ENCODE peak calls at places on chromosome 11, in nine cellular contexts. Q, N, R, J, Y, S, V, U and M are unnamed samples. For H3K9me3, the result is how much of the 10 kb centered on the place peaks cover.

GRCh38 chr11:63290285-63290684 is 46.9 kb upstream of the SLC22A25 start:
- DNase-seq in N (no peak), Q (no peak), J (no peak), R (no peak), V (no peak), U (no peak), S (no peak), Y (no peak), M (no peak)

GRCh38 chr11:30128269-30128932 is 102.4 kb upstream of the FSHB start:
- DNase-seq in S (no peak), N (no peak), U (no peak), Q (peak), V (peak), J (no peak), R (no peak), Y (no peak), M (no peak)

GRCh38 chr11:44032304-44033085 is 15.3 kb upstream of the ACCSL start:
- DNase-seq in R (no peak), U (peak), J (no peak), N (peak), S (peak), V (peak), Y (peak), Q (no peak), M (no peak)

GRCh38 chr11:16963316-16963876 is 50.8 kb downstream of the PLEKHA7 start:
- DNase-seq in N (no peak), U (no peak), Q (no peak), Y (no peak), V (no peak), J (no peak), R (no peak), S (no peak), M (no peak)

GRCh38 chr11:43419460-43419859 is 60.7 kb downstream of the TTC17 start:
- DNase-seq in S (no peak), N (no peak), R (peak), J (peak), Q (peak), U (no peak), Y (no peak), V (peak), M (no peak)

GRCh38 chr11:44357734-44358133 is 47.8 kb upstream of the ALX4 start:
- DNase-seq in S (no peak), Y (no peak), U (no peak), R (no peak), N (no peak), Q (peak), J (no peak), V (no peak), M (no peak)

GRCh38 chr11:44244649-44245308 is 65.2 kb downstream of the ALX4 start:
- DNase-seq in S (no peak), U (no peak), J (no peak), N (no peak), Q (no peak), R (no peak), V (peak), Y (no peak), M (no peak)

GRCh38 chr11:122852071-122852831 is 14.0 kb downstream of the CRTAM start:
- DNase-seq in R (no peak), Y (no peak), V (peak), N (no peak), S (no peak), U (no peak), J (no peak), Q (peak), M (no peak)

GRCh38 chr11:12287374-12288211 is 89.8 kb upstream of the PARVA start:
- DNase-seq in U (peak), S (no peak), J (peak), Q (peak), Y (peak), R (no peak), V (peak), N (peak), M (peak)

GRCh38 chr11:63573881-63574855 is 11.0 kb upstream of the PLAAT2 start:
- DNase-seq in R (peak), J (peak), U (no peak), V (peak), N (no peak), Q (peak), Y (no peak), S (no peak), M (no peak)

DNA sequence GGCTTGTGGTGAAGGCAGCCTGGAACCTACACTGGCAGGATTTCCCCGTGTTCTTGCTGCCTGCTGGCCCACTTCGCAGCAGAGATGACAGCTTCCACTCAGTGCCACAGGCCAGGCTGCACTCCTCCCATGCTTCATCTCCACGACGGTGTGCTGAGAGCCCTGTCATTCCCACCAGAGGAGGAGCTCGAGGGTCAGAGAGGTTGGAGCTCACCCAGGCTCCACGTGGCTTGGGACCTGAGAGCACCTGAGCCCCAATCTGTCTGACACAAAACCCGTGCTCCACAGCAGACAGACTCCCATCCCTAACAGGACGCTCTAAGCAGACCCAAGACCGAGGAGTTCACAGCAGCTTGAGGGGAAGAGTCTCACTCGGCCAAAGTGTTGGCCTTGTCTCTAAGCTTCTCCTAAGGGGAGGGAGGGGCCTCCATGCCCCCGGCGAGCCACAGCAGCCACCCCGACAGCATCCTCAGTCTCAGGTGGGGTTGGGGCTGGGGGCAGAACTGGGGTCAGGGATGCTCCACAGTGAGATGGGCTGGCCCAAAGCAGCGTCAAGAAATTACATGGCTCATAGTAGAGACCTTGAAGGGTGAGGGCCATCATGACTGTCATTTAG is 10.7 kb downstream of the LRFN4 start:
- DNase-seq in N (no peak), J (no peak), Q (no peak), Y (no peak), S (no peak), R (no peak), U (no peak), V (no peak), M (no peak)
- TF ChIP-seq CTCF in N (no peak), J (no peak), Q (no peak), Y (no peak), S (no peak), R (peak), U (no peak), V (no peak), M (no peak)

DNA sequence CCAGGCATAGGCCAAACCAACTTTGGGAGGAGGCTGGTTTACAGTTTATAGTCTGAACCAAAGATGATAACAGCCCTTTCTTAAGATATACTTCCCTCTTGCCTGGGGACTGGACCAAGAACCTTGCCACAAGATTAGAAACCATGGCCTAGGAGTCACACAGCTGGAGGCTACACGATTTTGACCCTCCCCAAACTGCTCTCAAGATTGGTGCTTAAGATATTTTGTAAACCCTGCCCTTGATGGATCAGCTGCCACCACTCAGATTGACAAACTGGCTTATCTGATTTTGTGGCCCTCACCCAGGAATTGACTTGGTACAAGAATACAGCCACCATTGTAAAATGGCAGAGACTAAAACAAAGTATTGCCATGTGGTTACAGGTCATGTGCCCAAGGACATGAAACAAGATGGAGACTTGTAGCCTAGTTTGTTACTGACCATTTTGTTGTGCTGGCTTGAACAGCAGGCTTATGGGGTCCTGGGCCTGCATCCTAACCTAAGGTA is 17.4 kb upstream of the EI24 start:
- DNase-seq in V (no peak), Y (no peak), J (no peak), N (no peak), R (no peak), U (no peak), Q (no peak), S (no peak), M (no peak)
- H3K9me3 ChIP-seq in V (under half), Y (under half), J (under half), N (under half), R (under half), U (under half), Q (under half), S (under half), M (under half)

GRCh38 chr11:9061807-9062206 is 29.6 kb downstream of the SCUBE2 start:
- DNase-seq in R (no peak), S (no peak), Q (no peak), Y (no peak), V (no peak), U (no peak), N (no peak), J (no peak), M (no peak)

GRCh38 chr11:9057888-9058287 is 33.5 kb downstream of the SCUBE2 start:
- DNase-seq in V (no peak), Y (no peak), S (no peak), R (no peak), U (no peak), N (no peak), Q (no peak), J (no peak), M (no peak)

GRCh38 chr11:9057032-9057431 is 34.4 kb downstream of the SCUBE2 start:
- DNase-seq in N (no peak), R (no peak), Y (no peak), J (no peak), S (no peak), Q (no peak), U (no peak), V (no peak), M (no peak)

GRCh38 chr11:9056467-9056866 is 34.9 kb downstream of the SCUBE2 start:
- DNase-seq in U (no peak), J (no peak), R (no peak), Y (no peak), Q (no peak), S (no peak), N (no peak), V (no peak), M (no peak)

DNA sequence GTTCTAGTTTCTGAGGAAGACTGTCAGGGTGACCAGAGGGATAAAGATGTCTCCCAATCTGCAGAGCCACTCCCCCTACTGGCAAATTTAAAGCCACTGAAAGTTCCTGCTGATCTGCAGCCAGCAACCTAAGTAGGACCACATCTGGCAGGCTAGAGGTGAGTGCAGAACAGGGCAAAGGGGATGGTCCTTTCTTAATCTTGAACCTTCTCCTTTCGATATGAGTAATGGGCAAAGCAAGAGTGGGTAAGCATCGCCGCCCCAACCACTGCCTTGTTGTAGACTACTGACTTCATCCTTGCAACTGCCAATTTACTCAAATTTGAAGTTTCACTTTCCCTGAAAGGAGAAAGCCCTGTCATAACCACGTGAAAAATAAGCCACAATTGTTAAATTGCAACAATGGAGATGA is 30.7 kb downstream of the SCUBE2 start:
- DNase-seq in Q (no peak), J (no peak), R (peak), V (no peak), N (no peak), S (no peak), U (no peak), Y (no peak), M (no peak)
- TF ChIP-seq CTCF in Q (peak), J (peak), R (peak), V (no peak), N (no peak), S (no peak), U (no peak), Y (peak), M (peak)

GRCh38 chr11:3369366-3369765 is 9.6 kb downstream of the ZNF195 start:
- DNase-seq in Q (no peak), U (no peak), V (no peak), S (no peak), N (no peak), Y (no peak), J (no peak), R (no peak), M (no peak)

GRCh38 chr11:3368199-3368598 is 10.7 kb downstream of the ZNF195 start:
- DNase-seq in V (no peak), S (no peak), U (no peak), J (no peak), N (no peak), R (no peak), Y (no peak), Q (no peak), M (no peak)

GRCh38 chr11:3370268-3370870 is 8.6 kb downstream of the ZNF195 start:
- DNase-seq in Q (peak), V (no peak), S (no peak), J (no peak), R (no peak), N (no peak), U (no peak), Y (no peak), M (peak)

GRCh38 chr11:3367221-3367620 is 11.7 kb downstream of the ZNF195 start:
- DNase-seq in U (no peak), N (no peak), J (no peak), Y (no peak), V (no peak), Q (no peak), R (no peak), S (no peak), M (no peak)
- H3K9me3 ChIP-seq in U (under half), N (under half), J (under half), Y (under half), V (under half), Q (under half), R (under half), S (under half), M (under half)

DNA sequence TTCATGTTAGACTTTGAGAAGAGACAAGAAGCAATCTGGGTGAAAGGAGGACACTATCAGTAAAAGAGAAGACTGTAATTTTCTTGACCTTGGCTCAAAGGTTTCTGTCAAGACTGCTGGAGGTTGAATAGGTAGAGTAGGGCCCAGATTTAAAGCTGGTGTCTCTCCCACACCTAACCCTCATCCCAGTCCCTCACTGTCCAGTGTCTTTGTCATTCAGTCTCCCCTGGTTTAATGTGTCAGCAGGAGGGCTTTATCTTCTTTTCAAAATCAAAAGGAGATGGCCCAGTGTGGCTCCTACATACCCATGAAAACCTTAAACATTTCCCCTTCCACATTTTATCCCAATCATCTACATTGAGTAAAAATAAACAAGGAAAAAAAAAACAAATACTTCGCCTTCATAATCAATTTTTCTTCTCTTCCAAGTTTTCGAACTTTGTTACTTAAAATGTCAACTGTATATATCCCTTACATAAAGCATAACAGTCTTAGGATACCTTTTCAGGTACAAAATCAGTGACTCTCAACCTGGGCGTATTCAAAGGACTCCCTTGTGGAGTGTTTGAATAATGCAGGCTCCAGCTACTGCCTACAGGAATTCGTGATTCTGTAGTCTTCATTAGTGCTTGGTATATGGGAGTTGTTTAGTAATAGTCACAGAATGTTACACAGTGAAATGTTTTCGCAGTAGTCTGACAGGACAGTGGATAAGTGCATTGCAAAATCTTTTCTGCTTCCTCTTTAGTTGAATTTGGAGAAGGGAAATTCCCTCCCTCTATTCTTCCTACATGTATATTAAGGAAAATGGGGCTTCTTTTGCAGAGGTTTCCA is 87.2 kb downstream of the FAT3 start:
- DNase-seq in U (no peak), N (no peak), J (no peak), R (no peak), Q (no peak), S (no peak), V (no peak), Y (no peak), M (no peak)
- TF ChIP-seq CTCF in U (no peak), N (no peak), J (no peak), R (no peak), Q (no peak), S (no peak), V (no peak), Y (no peak), M (no peak)